ENCODE peak calls at places on chromosomes 16 and 17, in ten cellular contexts. K is Peyer's patch, Y is mammary epithelial cell, F is heart right ventricle, Z is fibroblast of pulmonary artery, B is neural crest cell, E is WERI-Rb-1, L is upper lobe of right lung, Q is psoas muscle, I is sigmoid colon. O is an unnamed sample.

GRCh38 chr16:15399317-15399716 is 3.8 kb downstream of the MPV17L start:
- DNase-seq in K (no peak), Y (no peak), F (no peak), Z (no peak), B (no peak), E (no peak), L (no peak), Q (no peak), I (no peak), O (no peak)

GRCh38 chr17:21679256-21680146 is 12.8 kb upstream of the KCNJ18 start:
- DNase-seq in K (no peak), Y (no peak), F (no peak), Z (no peak), B (no peak), E (no peak), L (no peak), Q (no peak), I (peak), O (no peak)

GRCh38 chr16:48487287-48487686 is 102.1 kb upstream of the SIAH1 start:
- DNase-seq in K (no peak), Y (no peak), F (no peak), Z (peak), B (no peak), E (no peak), L (no peak), Q (no peak), I (no peak), O (no peak)

GRCh38 chr17:28792877-28793666 is 49.3 kb downstream of the TRAF4 start:
- DNase-seq in K (no peak), Y (no peak), F (no peak), Z (peak), B (no peak), E (no peak), L (no peak), Q (no peak), I (no peak), O (no peak)

GRCh38 chr16:30010817-30011504 is at the start of gene DOC2A:
- DNase-seq in K (no peak), Y (no peak), F (no peak), Z (no peak), B (peak), E (peak), L (no peak), Q (no peak), I (no peak), O (no peak)

GRCh38 chr17:13074026-13074425 is 56.2 kb upstream of the ELAC2 start:
- DNase-seq in K (no peak), Y (peak), F (no peak), Z (peak), B (no peak), E (no peak), L (no peak), Q (no peak), I (no peak), O (no peak)

GRCh38 chr17:45441536-45442310 is 9.1 kb upstream of the ARHGAP27 start:
- DNase-seq in K (no peak), Y (no peak), F (no peak), Z (no peak), B (no peak), E (no peak), L (peak), Q (no peak), I (peak), O (no peak)

GRCh38 chr16:14505846-14506245 is 124.2 kb downstream of the PARN start:
- DNase-seq in K (no peak), Y (peak), F (no peak), Z (peak), B (no peak), E (no peak), L (no peak), Q (no peak), I (no peak), O (no peak)

GRCh38 chr16:20430948-20431347 is 20.4 kb upstream of the ACSM2A start:
- DNase-seq in K (no peak), Y (no peak), F (no peak), Z (no peak), B (no peak), E (no peak), L (no peak), Q (no peak), I (no peak), O (no peak)

GRCh38 chr17:68420065-68420847 is 37.0 kb downstream of the WIPI1 start:
- DNase-seq in K (no peak), Y (no peak), F (no peak), Z (no peak), B (no peak), E (no peak), L (peak), Q (no peak), I (no peak), O (peak)

GRCh38 chr17:79174905-79175856 is 100.6 kb downstream of the ENGASE start:
- DNase-seq in K (no peak), Y (peak), F (no peak), Z (no peak), B (no peak), E (no peak), L (no peak), Q (no peak), I (no peak), O (no peak)

GRCh38 chr17:68910256-68910705 is 44.9 kb downstream of the ABCA8 start:
- DNase-seq in K (no peak), Y (peak), F (no peak), Z (peak), B (no peak), E (no peak), L (no peak), Q (peak), I (peak), O (peak)

GRCh38 chr16:53081032-53081424 is 26.2 kb downstream of the CHD9 start:
- DNase-seq in K (no peak), Y (no peak), F (no peak), Z (no peak), B (no peak), E (no peak), L (no peak), Q (no peak), I (no peak), O (no peak)

GRCh38 chr17:5896215-5896614 is 174.0 kb upstream of the WSCD1 start:
- DNase-seq in K (no peak), Y (no peak), F (no peak), Z (no peak), B (no peak), E (no peak), L (no peak), Q (no peak), I (no peak), O (no peak)

GRCh38 chr17:78674595-78675315 is 97.6 kb upstream of the DNAH17 start:
- DNase-seq in K (no peak), Y (no peak), F (no peak), Z (no peak), B (no peak), E (no peak), L (peak), Q (no peak), I (no peak), O (no peak)

GRCh38 chr16:21260870-21261791 is 17.0 kb downstream of the CRYM start:
- DNase-seq in K (no peak), Y (peak), F (no peak), Z (peak), B (no peak), E (no peak), L (no peak), Q (no peak), I (no peak), O (no peak)

GRCh38 chr17:80892900-80893603 is 98.6 kb upstream of the CHMP6 start:
- DNase-seq in K (no peak), Y (peak), F (no peak), Z (peak), B (no peak), E (no peak), L (no peak), Q (peak), I (no peak), O (peak)

GRCh38 chr16:12187939-12188673 is 211.6 kb downstream of the SNX29 start:
- DNase-seq in K (no peak), Y (no peak), F (no peak), Z (no peak), B (no peak), E (no peak), L (no peak), Q (no peak), I (no peak), O (no peak)

GRCh38 chr16:55922662-55923061 is 47.5 kb upstream of the CES5A start:
- DNase-seq in K (no peak), Y (no peak), F (no peak), Z (no peak), B (no peak), E (no peak), L (no peak), Q (no peak), I (no peak), O (no peak)

GRCh38 chr16:84600343-84601229 is 17.3 kb downstream of the COTL1 start:
- DNase-seq in K (no peak), Y (no peak), F (no peak), Z (no peak), B (no peak), E (no peak), L (no peak), Q (no peak), I (no peak), O (no peak)

GRCh38 chr16:31055613-31056012 is 18.4 kb downstream of the ZNF668 start:
- DNase-seq in K (no peak), Y (no peak), F (no peak), Z (no peak), B (no peak), E (no peak), L (no peak), Q (no peak), I (no peak), O (no peak)

GRCh38 chr16:31050280-31051030 is 17.1 kb downstream of the STX4 start:
- DNase-seq in K (no peak), Y (no peak), F (no peak), Z (no peak), B (no peak), E (no peak), L (no peak), Q (no peak), I (no peak), O (no peak)

DNA sequence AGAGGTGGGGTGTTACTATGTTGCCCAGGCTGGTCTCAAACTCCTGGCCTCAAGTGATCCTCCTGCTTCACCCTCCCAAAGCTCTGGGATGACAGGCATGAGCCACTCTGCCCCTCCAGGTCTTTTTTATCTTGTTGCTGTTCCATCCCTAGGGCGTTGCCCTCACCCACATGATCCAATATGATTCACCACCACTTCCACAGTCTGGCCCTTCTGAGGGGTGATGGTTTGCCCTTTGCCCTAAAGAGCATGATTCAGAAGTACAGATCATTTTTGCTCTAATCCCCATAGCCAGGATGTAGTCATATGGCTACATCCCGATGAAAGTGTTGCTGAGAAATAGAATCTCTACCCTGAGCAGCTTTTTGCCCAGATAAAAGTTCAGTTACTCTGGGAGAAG is 18.8 kb downstream of the STX4 start:
- DNase-seq in K (no peak), Y (peak), F (no peak), Z (peak), B (no peak), E (no peak), L (no peak), Q (no peak), I (no peak), O (no peak)
- TF ChIP-seq CTCF in K (no peak), Y (no peak), F (no peak), Z (no peak), B (no peak), E (no peak), L (no peak), Q (no peak), I (no peak), O (no peak)

GRCh38 chr17:57739402-57740224 is 5.5 kb downstream of the CCDC182 start:
- DNase-seq in K (no peak), Y (peak), F (no peak), Z (peak), B (no peak), E (peak), L (no peak), Q (no peak), I (no peak), O (no peak)
- TF ChIP-seq CTCF in K (peak), Y (peak), F (peak), Z (peak), B (peak), E (peak), L (peak), Q (peak), I (no peak), O (peak)

GRCh38 chr17:19780846-19781245 is 32.7 kb upstream of the ALDH3A1 start:
- DNase-seq in K (no peak), Y (no peak), F (no peak), Z (no peak), B (no peak), E (no peak), L (no peak), Q (no peak), I (no peak), O (no peak)
- TF ChIP-seq CTCF in K (no peak), Y (no peak), F (no peak), Z (no peak), B (no peak), E (no peak), L (no peak), Q (no peak), I (no peak), O (no peak)

DNA sequence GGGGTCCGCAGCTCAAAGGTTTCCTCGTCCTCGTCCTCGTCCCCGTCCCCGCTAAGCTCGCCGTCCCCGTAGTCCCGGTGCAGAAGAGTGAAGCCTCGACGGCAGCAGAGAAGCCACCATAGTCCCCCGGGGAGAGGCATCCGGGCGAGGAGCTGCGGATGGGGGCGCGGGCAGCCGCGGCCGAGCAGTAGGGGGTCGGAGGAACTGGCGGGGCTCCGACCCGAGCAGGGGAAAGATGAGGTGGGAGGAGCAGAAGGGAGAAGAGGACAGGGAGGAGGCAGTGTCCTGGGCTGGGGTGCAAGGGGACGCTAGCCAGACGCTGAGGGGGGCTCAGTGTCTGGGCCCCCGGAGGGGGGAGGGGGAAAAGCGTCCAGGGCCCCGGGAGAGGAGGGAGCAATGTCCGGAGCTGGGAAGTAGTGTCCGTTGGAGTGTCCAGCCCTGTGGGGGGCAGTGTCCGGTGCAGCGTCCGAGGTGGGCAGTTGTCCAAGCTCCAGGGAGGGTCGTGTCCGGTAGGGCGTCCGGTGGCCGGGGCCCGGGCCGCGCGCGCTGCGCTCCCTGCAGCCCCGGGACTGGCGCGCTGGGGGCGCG is at the start of gene PLEKHH3:
- DNase-seq in K (no peak), Y (peak), F (no peak), Z (no peak), B (peak), E (no peak), L (no peak), Q (no peak), I (no peak), O (no peak)
- TF ChIP-seq CTCF in K (no peak), Y (no peak), F (peak), Z (no peak), B (peak), E (peak), L (peak), Q (peak), I (no peak), O (peak)